ENCODE peak calls at places on chromosomes 13 and 19, in four cellular contexts. V is K562, M is HEK293T, Z is HepG2. T is an unnamed sample.

GRCh38 chr19:13037161-13037560 is 41.9 kb downstream of the NFIX start:
- DNase-seq in V (no peak), M (no peak), Z (no peak), T (no peak)

GRCh38 chr19:2057484-2058469 is 6.7 kb upstream of the MKNK2 start:
- DNase-seq in V (no peak), M (no peak), Z (no peak), T (no peak)

GRCh38 chr19:1125601-1126533 is 22.1 kb downstream of the GPX4 start:
- DNase-seq in V (no peak), M (no peak), Z (no peak), T (no peak)

GRCh38 chr13:112208656-112209055 is 141.7 kb downstream of the SOX1 start:
- DNase-seq in V (no peak), M (no peak), Z (no peak), T (no peak)

GRCh38 chr19:57664269-57665127 is 4.2 kb upstream of the ZSCAN4 start:
- DNase-seq in V (peak), M (peak), Z (peak), T (peak)

GRCh38 chr19:4089400-4089908 is 22.8 kb upstream of the ZBTB7A start:
- DNase-seq in V (no peak), M (no peak), Z (no peak), T (no peak)

GRCh38 chr13:48506092-48506701 is 26.7 kb downstream of the RCBTB2 start:
- DNase-seq in V (no peak), M (no peak), Z (no peak), T (no peak)

GRCh38 chr19:4338441-4339350 is at the start of gene STAP2:
- DNase-seq in V (no peak), M (no peak), Z (peak), T (peak)

GRCh38 chr13:28623782-28624706 is 34.9 kb upstream of the POMP start:
- DNase-seq in V (no peak), M (no peak), Z (no peak), T (no peak)

GRCh38 chr19:10655457-10656312 is 1.5 kb downstream of the ILF3 start:
- DNase-seq in V (no peak), M (no peak), Z (peak), T (no peak)

GRCh38 chr13:97283888-97284287 is 61.8 kb downstream of the MBNL2 start:
- DNase-seq in V (no peak), M (no peak), Z (no peak), T (no peak)

GRCh38 chr19:4369109-4369887 is 25.9 kb downstream of the MPND start:
- DNase-seq in V (no peak), M (no peak), Z (no peak), T (no peak)

GRCh38 chr19:11096210-11096841 is 7.1 kb downstream of the LDLR start:
- DNase-seq in V (no peak), M (no peak), Z (no peak), T (no peak)

GRCh38 chr19:18379803-18380747 is 5.9 kb upstream of the GDF15 start:
- DNase-seq in V (peak), M (no peak), Z (peak), T (peak)

GRCh38 chr13:83613524-83613923 is 268.8 kb downstream of the SLITRK1 start:
- DNase-seq in V (no peak), M (no peak), Z (no peak), T (no peak)

GRCh38 chr19:39825093-39825463 is 8.9 kb downstream of the DYRK1B start:
- DNase-seq in V (no peak), M (no peak), Z (no peak), T (no peak)

GRCh38 chr19:40907968-40908735 is 26.1 kb upstream of the CYP2A7 start:
- DNase-seq in V (peak), M (peak), Z (no peak), T (peak)

GRCh38 chr19:46716672-46717033 is 261 bp downstream of the PRKD2 start:
- DNase-seq in V (no peak), M (no peak), Z (no peak), T (no peak)

GRCh38 chr13:42549555-42549941 is 24.4 kb upstream of the TNFSF11 start:
- DNase-seq in V (no peak), M (no peak), Z (no peak), T (no peak)

GRCh38 chr13:94987869-94988268 is 275.5 kb upstream of the SOX21 start:
- DNase-seq in V (no peak), M (no peak), Z (no peak), T (no peak)

GRCh38 chr19:17863520-17864182 is 3.9 kb downstream of the RPL18A start:
- DNase-seq in V (no peak), M (no peak), Z (no peak), T (no peak)

GRCh38 chr13:112142401-112142930 is 75.5 kb downstream of the SOX1 start:
- DNase-seq in V (no peak), M (no peak), Z (no peak), T (no peak)

GRCh38 chr13:74920361-74920760 is 561.6 kb downstream of the TBC1D4 start:
- DNase-seq in V (peak), M (no peak), Z (no peak), T (no peak)

GRCh38 chr19:41546386-41546789 is 29.6 kb upstream of the CEACAM21 start:
- DNase-seq in V (no peak), M (no peak), Z (no peak), T (no peak)

GRCh38 chr13:40460116-40460515 is 206.3 kb downstream of the FOXO1 start:
- DNase-seq in V (no peak), M (no peak), Z (no peak), T (no peak)

GRCh38 chr13:27133889-27134288 is 37.7 kb downstream of the USP12 start:
- DNase-seq in V (no peak), M (no peak), Z (no peak), T (no peak)
- TF ChIP-seq ELF4 in V (no peak), M (no peak), Z (no peak), T (no peak)

GRCh38 chr13:73625562-73626339 is 508.5 kb downstream of the KLF12 start:
- DNase-seq in V (no peak), M (no peak), Z (no peak), T (no peak)
- TF ChIP-seq ELF4 in V (no peak), M (no peak), Z (no peak), T (no peak)

GRCh38 chr13:44697058-44697457 is 120.9 kb upstream of the TSC22D1 start:
- DNase-seq in V (peak), M (no peak), Z (no peak), T (no peak)
- TF ChIP-seq ELF4 in V (no peak), M (no peak), Z (no peak), T (no peak)

DNA sequence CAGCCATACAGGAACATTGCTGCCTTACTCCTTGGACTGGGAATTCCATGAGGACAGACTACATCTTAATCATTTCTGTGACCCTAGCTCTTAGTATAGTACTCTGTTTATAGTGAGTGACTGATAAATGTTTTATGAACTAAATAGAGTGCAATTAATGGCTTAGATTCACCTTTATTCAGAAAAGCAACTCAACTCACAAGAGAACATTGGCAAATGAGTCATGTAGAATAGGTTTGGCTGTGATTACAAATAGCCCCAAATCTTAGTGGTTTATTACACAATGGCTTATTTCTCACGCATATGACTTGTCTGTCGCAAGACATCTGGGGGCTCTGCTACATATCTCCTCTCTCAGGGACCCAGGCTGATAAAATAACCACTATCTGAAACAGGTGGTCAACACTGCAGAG is 121.6 kb upstream of the KL start:
- DNase-seq in V (no peak), M (no peak), Z (no peak), T (no peak)
- TF ChIP-seq ELF4 in V (no peak), M (no peak), Z (no peak), T (no peak)

DNA sequence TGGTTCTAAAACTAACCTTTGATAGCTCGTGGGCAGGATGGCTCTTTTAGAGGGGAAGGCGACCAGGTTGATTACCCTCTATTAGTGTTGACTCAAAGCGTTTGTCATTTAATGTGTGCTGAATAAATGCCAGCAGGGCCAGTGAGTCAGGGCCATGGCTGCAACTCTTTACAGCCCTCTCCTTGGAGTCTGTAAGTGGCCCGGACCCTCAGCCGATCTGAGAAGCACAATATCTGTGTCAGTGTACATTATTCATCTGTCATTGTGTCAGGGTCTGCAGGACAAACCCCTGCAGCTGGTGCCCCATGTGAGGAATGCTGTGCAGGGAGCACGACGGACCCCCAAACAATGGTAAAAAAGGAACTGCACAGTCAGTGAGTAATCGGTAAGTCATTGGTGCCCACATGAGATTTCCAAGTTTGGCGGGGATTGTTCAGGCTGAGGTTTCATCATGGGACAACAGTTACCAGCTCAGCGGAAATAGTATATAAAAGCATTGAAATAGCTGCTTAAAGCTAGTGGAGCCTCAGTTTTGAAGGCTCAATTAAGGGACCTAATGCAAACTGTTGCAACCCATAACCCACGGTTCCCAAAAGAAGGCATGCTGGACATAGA is 139.1 kb downstream of the ZNF675 start:
- DNase-seq in V (no peak), M (no peak), Z (no peak), T (no peak)
- TF ChIP-seq ELF4 in V (no peak), M (no peak), Z (no peak), T (no peak)

DNA sequence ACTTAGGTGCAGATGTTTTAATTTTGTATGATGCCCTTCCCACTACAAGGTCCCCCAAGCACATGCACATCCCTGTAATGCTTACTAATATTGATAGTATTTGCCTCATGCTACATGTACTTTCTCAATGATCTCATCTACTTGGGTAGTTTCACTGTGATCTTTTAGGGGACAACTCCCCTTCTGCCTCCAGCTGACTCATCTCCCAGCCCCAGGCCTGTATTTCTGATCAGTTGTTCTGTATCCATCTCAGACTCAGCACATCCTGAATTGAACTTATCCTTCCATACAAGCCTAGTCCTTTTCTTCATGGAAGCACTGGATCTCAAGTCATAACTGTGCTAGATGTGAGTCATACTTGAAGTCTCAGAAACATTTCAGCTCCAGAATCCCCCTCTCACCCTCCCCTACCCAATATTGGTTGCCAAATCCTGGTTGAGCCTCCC is 49.4 kb upstream of the INTS6 start:
- DNase-seq in V (no peak), M (no peak), Z (no peak), T (no peak)
- TF ChIP-seq ELF4 in V (no peak), M (no peak), Z (no peak), T (no peak)

DNA sequence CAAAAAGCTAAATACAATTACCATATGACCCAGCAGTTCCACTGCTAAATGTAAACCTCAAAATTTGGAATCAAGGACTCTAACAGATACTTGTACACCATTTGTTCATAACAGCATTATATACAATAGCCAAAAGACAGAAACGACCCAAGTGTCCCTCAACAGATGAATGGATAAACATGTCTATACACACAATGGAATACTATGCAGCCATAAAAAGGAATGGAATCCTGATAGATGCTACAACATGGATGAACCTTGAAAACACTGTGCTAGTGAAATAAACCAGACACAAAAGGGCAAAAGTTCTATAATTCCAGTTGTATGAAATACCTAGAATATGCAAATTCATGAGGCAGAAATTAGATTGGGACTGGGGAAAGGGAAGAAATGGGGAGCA is 12.2 kb downstream of the NEK3 start:
- DNase-seq in V (no peak), M (no peak), Z (no peak), T (no peak)
- TF ChIP-seq ELF4 in V (no peak), M (no peak), Z (no peak), T (no peak)

DNA sequence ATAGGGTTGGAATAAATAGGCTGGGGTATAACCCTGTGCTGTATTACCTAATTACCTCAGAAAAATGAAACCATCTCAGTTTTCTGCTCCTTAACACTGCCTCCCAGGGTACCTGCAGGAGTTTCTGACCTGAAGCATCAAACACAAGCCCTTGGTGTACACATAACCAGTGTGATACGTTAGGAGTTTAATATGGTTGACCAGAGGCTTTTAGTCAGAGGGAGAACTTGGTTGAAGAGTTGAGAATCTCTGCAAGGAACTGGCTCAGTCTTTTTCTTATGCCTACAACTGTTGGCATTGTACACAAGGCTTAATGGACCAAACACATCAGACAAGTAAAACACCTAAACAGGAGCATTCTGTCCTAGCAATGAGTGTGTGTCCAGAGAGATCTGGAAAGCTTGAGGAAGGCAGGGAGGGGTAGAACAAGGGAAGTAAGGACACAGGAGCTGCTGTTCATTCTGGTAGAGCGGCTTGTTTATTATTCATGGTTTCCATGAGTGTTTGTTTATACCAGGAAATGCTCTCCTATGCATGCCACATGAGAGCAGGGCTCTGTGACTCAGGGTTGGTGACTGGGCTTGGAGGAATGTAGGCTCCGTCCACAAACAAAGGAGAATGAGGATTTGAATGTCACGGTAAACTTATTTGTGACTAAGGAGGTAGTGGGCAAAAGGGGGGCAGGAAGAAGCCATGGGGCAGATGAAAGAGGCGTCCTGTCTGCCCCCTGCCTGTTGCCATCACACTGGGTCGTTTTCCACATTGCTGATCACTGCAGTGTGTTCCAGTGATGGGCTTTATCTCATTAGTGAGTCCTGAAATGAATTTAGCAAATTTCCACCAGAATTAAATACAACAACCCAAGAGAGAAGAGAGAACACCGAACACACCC is 11.9 kb upstream of the SPATA13 start:
- DNase-seq in V (no peak), M (no peak), Z (peak), T (no peak)
- TF ChIP-seq ELF4 in V (no peak), M (no peak), Z (no peak), T (no peak)

GRCh38 chr19:3064011-3064330 is 1.7 kb upstream of the TLE5 start:
- DNase-seq in V (no peak), M (no peak), Z (no peak), T (no peak)

GRCh38 chr19:3067549-3067948 is 5.3 kb upstream of the TLE5 start:
- DNase-seq in V (no peak), M (no peak), Z (no peak), T (no peak)

GRCh38 chr19:3066482-3067049 is 4.3 kb upstream of the TLE5 start:
- DNase-seq in V (peak), M (no peak), Z (peak), T (no peak)

GRCh38 chr19:3068071-3068470 is 5.8 kb upstream of the TLE5 start:
- DNase-seq in V (no peak), M (no peak), Z (no peak), T (no peak)

GRCh38 chr19:3065675-3066357 is 3.5 kb upstream of the TLE5 start:
- DNase-seq in V (no peak), M (no peak), Z (peak), T (no peak)
- TF ChIP-seq ELF4 in V (no peak), M (no peak), Z (no peak), T (no peak)

GRCh38 chr13:99357149-99357596 is 50.0 kb upstream of the GPR183 start:
- DNase-seq in V (peak), M (no peak), Z (no peak), T (no peak)
- TF ChIP-seq ELF4 in V (no peak), M (no peak), Z (no peak), T (no peak)

T was measured in WTC11.